ENCODE peak calls at places on chromosomes 13 and 19, in eight cellular contexts. S, Y, Z, N, W, Q, V and D are unnamed samples.
A peak's percentile ranks its signal among the peaks of the same experiment; 100 is the strongest.

GRCh38 chr19:13053761-13054604 is 48.7 kb downstream of the LYL1 start:
- DNase-seq in S (peak; percentile 90), Y (peak; percentile 85), Z (peak; percentile 90), N (peak; percentile 99), W (peak; percentile 79), Q (no peak), V (no peak), D (peak; percentile 82)

GRCh38 chr19:10517361-10517759 is at the start of gene S1PR5:
- DNase-seq in S (no peak), Y (peak; percentile 26), Z (no peak), N (no peak), W (peak; percentile 62), Q (no peak), V (no peak), D (no peak)

GRCh38 chr13:101915755-101916107 is 463.3 kb downstream of the ITGBL1 start:
- DNase-seq in S (no peak), Y (no peak), Z (no peak), N (no peak), W (no peak), Q (no peak), V (no peak), D (no peak)

GRCh38 chr19:9937001-9937411 is 691 bp upstream of the OLFM2 start:
- DNase-seq in S (no peak), Y (no peak), Z (no peak), N (no peak), W (no peak), Q (no peak), V (no peak), D (no peak)

GRCh38 chr19:34337747-34338146 is 27.2 kb upstream of the GPI start:
- DNase-seq in S (no peak), Y (no peak), Z (no peak), N (no peak), W (no peak), Q (no peak), V (no peak), D (no peak)

GRCh38 chr19:18733196-18733647 is 49.7 kb downstream of the CRTC1 start:
- DNase-seq in S (peak; percentile 79), Y (peak; percentile 81), Z (peak; percentile 41), N (peak; percentile 91), W (peak; percentile 92), Q (no peak), V (no peak), D (no peak)

GRCh38 chr19:48244289-48244688 is 11.4 kb downstream of the CARD8 start:
- DNase-seq in S (no peak), Y (no peak), Z (no peak), N (peak; percentile 41), W (no peak), Q (no peak), V (peak; percentile 47), D (no peak)

GRCh38 chr13:107005577-107005976 is 437.6 kb upstream of the ARGLU1 start:
- DNase-seq in S (no peak), Y (peak; percentile 11), Z (no peak), N (no peak), W (no peak), Q (no peak), V (no peak), D (no peak)

GRCh38 chr19:29287061-29287460 is 74.1 kb upstream of the UQCRFS1 start:
- DNase-seq in S (no peak), Y (no peak), Z (no peak), N (no peak), W (no peak), Q (no peak), V (no peak), D (no peak)

GRCh38 chr19:48539503-48540096 is 12.4 kb upstream of the SULT2B1 start:
- DNase-seq in S (no peak), Y (peak; percentile 68), Z (no peak), N (peak; percentile 65), W (peak; percentile 36), Q (no peak), V (no peak), D (peak; percentile 5)

GRCh38 chr19:17289489-17289888 is 7.8 kb downstream of the ANKLE1 start:
- DNase-seq in S (peak; percentile 79), Y (peak; percentile 76), Z (peak; percentile 57), N (peak; percentile 95), W (peak; percentile 88), Q (no peak), V (no peak), D (peak; percentile 85)

GRCh38 chr13:109787135-109787954 is 962 bp upstream of the IRS2 start:
- DNase-seq in S (peak; percentile 63), Y (peak; percentile 67), Z (peak; percentile 31), N (peak; percentile 56), W (peak; percentile 63), Q (peak; percentile 29), V (peak; percentile 34), D (peak; percentile 84)

GRCh38 chr13:46553521-46553885 is 533 bp downstream of the LRCH1 start:
- DNase-seq in S (no peak), Y (no peak), Z (peak; percentile 40), N (no peak), W (no peak), Q (no peak), V (no peak), D (no peak)

GRCh38 chr13:20843177-20843576 is 59.4 kb downstream of the XPO4 start:
- DNase-seq in S (no peak), Y (peak; percentile 11), Z (no peak), N (peak; percentile 78), W (no peak), Q (no peak), V (no peak), D (no peak)

GRCh38 chr13:110226051-110226562 is 80.8 kb downstream of the COL4A1 start:
- DNase-seq in S (no peak), Y (no peak), Z (no peak), N (peak; percentile 49), W (peak; percentile 77), Q (no peak), V (no peak), D (no peak)

GRCh38 chr13:106858910-106859309 is 291.0 kb upstream of the ARGLU1 start:
- DNase-seq in S (no peak), Y (no peak), Z (no peak), N (no peak), W (no peak), Q (no peak), V (no peak), D (no peak)

GRCh38 chr19:347946-348861 is 3.6 kb upstream of the MIER2 start:
- DNase-seq in S (no peak), Y (no peak), Z (no peak), N (no peak), W (peak; percentile 25), Q (no peak), V (no peak), D (no peak)

GRCh38 chr13:62629618-62630017 is 1214.0 kb upstream of the PCDH20 start:
- DNase-seq in S (no peak), Y (peak; percentile 20), Z (no peak), N (no peak), W (no peak), Q (no peak), V (no peak), D (no peak)

GRCh38 chr13:62625214-62625613 is 1209.6 kb upstream of the PCDH20 start:
- DNase-seq in S (no peak), Y (no peak), Z (no peak), N (no peak), W (no peak), Q (no peak), V (no peak), D (no peak)

GRCh38 chr13:62627226-62627625 is 1211.6 kb upstream of the PCDH20 start:
- DNase-seq in S (no peak), Y (no peak), Z (no peak), N (no peak), W (no peak), Q (no peak), V (no peak), D (no peak)

GRCh38 chr13:62631124-62631523 is 1215.5 kb upstream of the PCDH20 start:
- DNase-seq in S (no peak), Y (no peak), Z (no peak), N (no peak), W (no peak), Q (no peak), V (no peak), D (no peak)

GRCh38 chr13:62626771-62627170 is 1211.1 kb upstream of the PCDH20 start:
- DNase-seq in S (no peak), Y (no peak), Z (no peak), N (no peak), W (no peak), Q (no peak), V (no peak), D (no peak)
- H3K9me3 ChIP-seq in S (no peaks in the 10 kb centered on the region), Y (no peaks in the 10 kb centered on the region), Z (no peaks in the 10 kb centered on the region), N (no peaks in the 10 kb centered on the region), W (no peaks in the 10 kb centered on the region), Q (no peaks in the 10 kb centered on the region), V (no peaks in the 10 kb centered on the region), D (no peaks in the 10 kb centered on the region)

GRCh38 chr13:18992791-18993190 is 188.8 kb downstream of the TUBA3C start:
- DNase-seq in S (peak; percentile 54), Y (no peak), Z (no peak), N (no peak), W (no peak), Q (no peak), V (no peak), D (no peak)

GRCh38 chr13:18993884-18994660 is 187.6 kb downstream of the TUBA3C start:
- DNase-seq in S (peak; percentile 59), Y (no peak), Z (no peak), N (no peak), W (no peak), Q (no peak), V (no peak), D (no peak)

GRCh38 chr13:18996221-18996620 is 185.4 kb downstream of the TUBA3C start:
- DNase-seq in S (peak; percentile 61), Y (no peak), Z (no peak), N (no peak), W (no peak), Q (no peak), V (no peak), D (no peak)

GRCh38 chr13:18995259-18995873 is 186.3 kb downstream of the TUBA3C start:
- DNase-seq in S (peak; percentile 47), Y (no peak), Z (no peak), N (no peak), W (no peak), Q (no peak), V (no peak), D (no peak)

GRCh38 chr13:18991054-18991453 is 190.6 kb downstream of the TUBA3C start:
- DNase-seq in S (no peak), Y (no peak), Z (no peak), N (no peak), W (no peak), Q (no peak), V (no peak), D (no peak)
- H3K9me3 ChIP-seq in S (no peaks in the 10 kb centered on the region), Y (no peaks in the 10 kb centered on the region), Z (no peaks in the 10 kb centered on the region), N (no peaks in the 10 kb centered on the region), W (peaks cover 4% of the 10 kb centered on the region), Q (no peaks in the 10 kb centered on the region), V (no peaks in the 10 kb centered on the region), D (no peaks in the 10 kb centered on the region)

GRCh38 chr19:58434217-58434616 is 5.7 kb downstream of the ZNF132 start:
- DNase-seq in S (no peak), Y (no peak), Z (no peak), N (peak; percentile 14), W (no peak), Q (no peak), V (no peak), D (no peak)
- H3K9me3 ChIP-seq in S (peaks cover 98% of the 10 kb centered on the region), Y (peaks cover 12% of the 10 kb centered on the region), Z (peaks cover 96% of the 10 kb centered on the region), N (no peaks in the 10 kb centered on the region), W (peaks cover 94% of the 10 kb centered on the region), Q (peaks cover 30% of the 10 kb centered on the region), V (peaks cover 20% of the 10 kb centered on the region), D (peaks cover 20% of the 10 kb centered on the region)

DNA sequence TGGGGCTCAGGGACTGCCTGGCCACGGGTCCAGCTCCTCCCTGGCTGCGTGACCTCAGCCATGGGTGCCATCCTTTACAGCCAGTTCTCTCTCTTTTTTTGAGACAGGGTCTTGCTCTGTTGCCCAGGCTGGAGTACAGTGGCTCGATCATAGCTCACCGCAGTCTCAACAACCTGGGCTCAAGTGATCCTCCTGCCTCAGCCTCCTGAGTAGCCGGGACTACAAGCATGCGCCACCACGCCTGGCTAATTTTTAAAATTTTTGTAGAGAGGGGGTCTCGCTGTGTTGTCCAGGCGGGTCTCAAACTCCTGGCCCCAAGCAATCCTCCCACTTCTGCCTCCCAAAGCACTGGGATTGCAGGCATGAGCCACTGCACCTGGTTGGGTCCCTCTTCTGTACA is 75.4 kb downstream of the PTPRS start:
- DNase-seq in S (no peak), Y (no peak), Z (no peak), N (no peak), W (no peak), Q (no peak), V (no peak), D (no peak)
- H3K9me3 ChIP-seq in S (no peaks in the 10 kb centered on the region), Y (no peaks in the 10 kb centered on the region), Z (no peaks in the 10 kb centered on the region), N (no peaks in the 10 kb centered on the region), W (no peaks in the 10 kb centered on the region), Q (no peaks in the 10 kb centered on the region), V (no peaks in the 10 kb centered on the region), D (no peaks in the 10 kb centered on the region)